ENCODE peak calls at places on chromosomes 3 and 15, in seven cellular contexts. One of them, this sample, is unnamed.

GRCh38 chr3:197908957-197909701 is 40.9 kb upstream of the RPL35A start:
- DNase-seq in suprapubic skin: no peak
- DNase-seq in uterus: no peak
- DNase-seq in adrenal gland: no peak
- DNase-seq in body of pancreas: no peak
- DNase-seq in sigmoid colon: no peak
- DNase-seq in heart left ventricle: no peak
- DNase-seq in this sample: no peak

GRCh38 chr3:115922681-115923347 is 299.5 kb downstream of the GAP43 start:
- DNase-seq in uterus: no peak
- DNase-seq in suprapubic skin: no peak
- DNase-seq in adrenal gland: no peak
- DNase-seq in heart left ventricle: no peak
- DNase-seq in body of pancreas: no peak
- DNase-seq in sigmoid colon: no peak
- DNase-seq in this sample: no peak

GRCh38 chr3:132432639-132433038 is 15.3 kb downstream of the DNAJC13 start:
- DNase-seq in uterus: no peak
- DNase-seq in adrenal gland: no peak
- DNase-seq in body of pancreas: no peak
- DNase-seq in heart left ventricle: no peak
- DNase-seq in sigmoid colon: no peak
- DNase-seq in suprapubic skin: no peak
- DNase-seq in this sample: no peak

GRCh38 chr3:71488391-71488809 is 95.1 kb downstream of the FOXP1 start:
- DNase-seq in body of pancreas: no peak
- DNase-seq in heart left ventricle: no peak
- DNase-seq in uterus: no peak
- DNase-seq in sigmoid colon: no peak
- DNase-seq in suprapubic skin: no peak
- DNase-seq in adrenal gland: no peak
- DNase-seq in this sample: no peak

GRCh38 chr15:89059006-89059405 is 29.2 kb upstream of the ABHD2 start:
- DNase-seq in sigmoid colon: no peak
- DNase-seq in body of pancreas: no peak
- DNase-seq in adrenal gland: no peak
- DNase-seq in suprapubic skin: no peak
- DNase-seq in uterus: no peak
- DNase-seq in heart left ventricle: no peak
- DNase-seq in this sample: no peak

GRCh38 chr3:180947761-180948390 is 35.4 kb downstream of the FXR1 start:
- DNase-seq in uterus: no peak
- DNase-seq in heart left ventricle: no peak
- DNase-seq in sigmoid colon: no peak
- DNase-seq in adrenal gland: no peak
- DNase-seq in suprapubic skin: no peak
- DNase-seq in body of pancreas: no peak
- DNase-seq in this sample: no peak

GRCh38 chr15:25937796-25938195 is 74.7 kb upstream of the ATP10A start:
- DNase-seq in adrenal gland: no peak
- DNase-seq in suprapubic skin: no peak
- DNase-seq in body of pancreas: no peak
- DNase-seq in uterus: no peak
- DNase-seq in sigmoid colon: no peak
- DNase-seq in heart left ventricle: no peak
- DNase-seq in this sample: no peak

GRCh38 chr3:66393486-66394260 is 107.1 kb downstream of the LRIG1 start:
- DNase-seq in adrenal gland: no peak
- DNase-seq in suprapubic skin: no peak
- DNase-seq in uterus: no peak
- DNase-seq in body of pancreas: no peak
- DNase-seq in heart left ventricle: no peak
- DNase-seq in sigmoid colon: peak
- DNase-seq in this sample: no peak

GRCh38 chr3:115245437-115245836 is 98.3 kb upstream of the ZBTB20 start:
- DNase-seq in sigmoid colon: no peak
- DNase-seq in suprapubic skin: no peak
- DNase-seq in adrenal gland: no peak
- DNase-seq in heart left ventricle: no peak
- DNase-seq in uterus: no peak
- DNase-seq in body of pancreas: no peak
- DNase-seq in this sample: no peak

GRCh38 chr15:71761649-71762048 is 48.7 kb upstream of the NR2E3 start:
- DNase-seq in heart left ventricle: peak
- DNase-seq in suprapubic skin: no peak
- DNase-seq in uterus: no peak
- DNase-seq in adrenal gland: peak
- DNase-seq in body of pancreas: no peak
- DNase-seq in sigmoid colon: no peak
- DNase-seq in this sample: no peak

GRCh38 chr15:52681441-52681840 is 2.3 kb upstream of the ATOSA start:
- DNase-seq in uterus: no peak
- DNase-seq in suprapubic skin: no peak
- DNase-seq in adrenal gland: no peak
- DNase-seq in body of pancreas: no peak
- DNase-seq in heart left ventricle: no peak
- DNase-seq in sigmoid colon: no peak
- DNase-seq in this sample: no peak

GRCh38 chr15:78509726-78510312 is 2.4 kb downstream of the HYKK start:
- DNase-seq in heart left ventricle: no peak
- DNase-seq in uterus: no peak
- DNase-seq in adrenal gland: no peak
- DNase-seq in sigmoid colon: no peak
- DNase-seq in suprapubic skin: no peak
- DNase-seq in body of pancreas: no peak
- DNase-seq in this sample: no peak

GRCh38 chr15:78507831-78508160 is 419 bp downstream of the HYKK start:
- DNase-seq in suprapubic skin: no peak
- DNase-seq in heart left ventricle: peak
- DNase-seq in adrenal gland: no peak
- DNase-seq in uterus: no peak
- DNase-seq in sigmoid colon: peak
- DNase-seq in body of pancreas: no peak
- DNase-seq in this sample: no peak

GRCh38 chr15:78508272-78508671 is 895 bp downstream of the HYKK start:
- DNase-seq in heart left ventricle: no peak
- DNase-seq in adrenal gland: no peak
- DNase-seq in suprapubic skin: no peak
- DNase-seq in sigmoid colon: no peak
- DNase-seq in uterus: no peak
- DNase-seq in body of pancreas: no peak
- DNase-seq in this sample: no peak

GRCh38 chr15:78502641-78503040 is 4.7 kb upstream of the HYKK start:
- DNase-seq in suprapubic skin: no peak
- DNase-seq in adrenal gland: no peak
- DNase-seq in uterus: no peak
- DNase-seq in body of pancreas: no peak
- DNase-seq in heart left ventricle: no peak
- DNase-seq in sigmoid colon: no peak
- DNase-seq in this sample: no peak

DNA sequence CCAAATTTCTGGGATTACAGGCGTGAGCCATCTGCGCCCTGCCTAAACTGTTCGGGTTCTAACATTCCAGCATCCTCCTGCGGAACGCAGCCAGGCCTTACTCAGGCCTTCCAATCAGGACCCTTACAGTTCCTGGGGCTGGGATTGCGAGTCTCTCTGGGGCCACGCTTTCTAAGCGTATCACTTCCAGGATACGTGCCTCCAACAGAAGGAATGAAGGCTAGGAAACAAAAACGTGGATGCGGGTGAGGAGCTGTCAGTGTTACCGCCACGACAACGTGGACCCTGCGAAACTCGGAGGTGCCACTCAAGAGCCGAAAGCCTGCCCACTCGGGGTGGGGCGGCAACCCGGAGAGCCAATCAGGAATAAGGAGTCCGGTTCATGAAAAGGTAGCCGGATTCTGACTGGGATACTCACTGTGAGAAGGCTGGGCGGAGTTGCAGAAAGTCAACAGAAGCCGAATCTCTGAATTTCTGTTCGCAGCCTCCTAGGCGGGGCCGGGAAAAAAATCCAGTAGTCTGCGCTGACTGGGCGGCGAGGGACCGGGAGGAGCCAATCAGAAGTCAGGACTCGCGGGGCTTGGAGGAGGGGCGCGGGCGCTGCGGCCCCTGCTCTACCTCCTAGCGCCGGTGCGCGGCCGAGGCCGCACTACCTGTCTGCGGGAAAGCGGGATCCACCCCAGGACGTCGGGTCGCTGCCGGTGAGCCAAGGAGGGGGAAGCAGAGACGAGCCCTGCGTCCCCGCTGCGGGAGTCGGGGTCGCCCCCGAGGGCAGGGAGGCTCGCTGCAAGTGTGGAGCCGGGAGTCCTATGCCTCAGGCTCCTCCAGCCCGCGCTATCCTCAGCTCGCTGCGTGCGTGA is at the start of gene HYKK:
- DNase-seq in suprapubic skin: peak
- DNase-seq in sigmoid colon: peak
- DNase-seq in uterus: peak
- DNase-seq in adrenal gland: peak
- DNase-seq in heart left ventricle: peak
- DNase-seq in body of pancreas: peak
- DNase-seq in this sample: peak
- TF ChIP-seq POLR2A in suprapubic skin: no peak
- TF ChIP-seq POLR2A in sigmoid colon: peak
- TF ChIP-seq POLR2A in uterus: peak
- TF ChIP-seq POLR2A in adrenal gland: peak
- TF ChIP-seq POLR2A in heart left ventricle: peak
- TF ChIP-seq POLR2A in body of pancreas: peak
- TF ChIP-seq POLR2A in this sample: no peak

GRCh38 chr15:76335129-76335850 is 1.3 kb upstream of the ISL2 start:
- DNase-seq in suprapubic skin: no peak
- DNase-seq in sigmoid colon: peak
- DNase-seq in body of pancreas: no peak
- DNase-seq in heart left ventricle: no peak
- DNase-seq in uterus: no peak
- DNase-seq in adrenal gland: no peak
- DNase-seq in this sample: no peak

GRCh38 chr15:76332796-76333195 is 3.8 kb upstream of the ISL2 start:
- DNase-seq in heart left ventricle: no peak
- DNase-seq in uterus: no peak
- DNase-seq in body of pancreas: no peak
- DNase-seq in sigmoid colon: no peak
- DNase-seq in suprapubic skin: no peak
- DNase-seq in adrenal gland: no peak
- DNase-seq in this sample: peak

GRCh38 chr15:76333309-76333708 is 3.3 kb upstream of the ISL2 start:
- DNase-seq in sigmoid colon: no peak
- DNase-seq in suprapubic skin: no peak
- DNase-seq in body of pancreas: no peak
- DNase-seq in heart left ventricle: no peak
- DNase-seq in uterus: no peak
- DNase-seq in adrenal gland: no peak
- DNase-seq in this sample: peak

GRCh38 chr15:76334438-76335004 is 2.1 kb upstream of the ISL2 start:
- DNase-seq in heart left ventricle: no peak
- DNase-seq in uterus: no peak
- DNase-seq in sigmoid colon: no peak
- DNase-seq in suprapubic skin: no peak
- DNase-seq in body of pancreas: no peak
- DNase-seq in adrenal gland: no peak
- DNase-seq in this sample: peak

GRCh38 chr15:76333720-76334437 is 2.7 kb upstream of the ISL2 start:
- DNase-seq in heart left ventricle: no peak
- DNase-seq in sigmoid colon: no peak
- DNase-seq in body of pancreas: no peak
- DNase-seq in uterus: no peak
- DNase-seq in suprapubic skin: no peak
- DNase-seq in adrenal gland: no peak
- DNase-seq in this sample: no peak
- TF ChIP-seq CTCF in heart left ventricle: peak
- TF ChIP-seq CTCF in sigmoid colon: no peak
- TF ChIP-seq CTCF in body of pancreas: no peak
- TF ChIP-seq CTCF in uterus: no peak
- TF ChIP-seq CTCF in suprapubic skin: no peak
- TF ChIP-seq CTCF in adrenal gland: no peak
- TF ChIP-seq CTCF in this sample: no peak

DNA sequence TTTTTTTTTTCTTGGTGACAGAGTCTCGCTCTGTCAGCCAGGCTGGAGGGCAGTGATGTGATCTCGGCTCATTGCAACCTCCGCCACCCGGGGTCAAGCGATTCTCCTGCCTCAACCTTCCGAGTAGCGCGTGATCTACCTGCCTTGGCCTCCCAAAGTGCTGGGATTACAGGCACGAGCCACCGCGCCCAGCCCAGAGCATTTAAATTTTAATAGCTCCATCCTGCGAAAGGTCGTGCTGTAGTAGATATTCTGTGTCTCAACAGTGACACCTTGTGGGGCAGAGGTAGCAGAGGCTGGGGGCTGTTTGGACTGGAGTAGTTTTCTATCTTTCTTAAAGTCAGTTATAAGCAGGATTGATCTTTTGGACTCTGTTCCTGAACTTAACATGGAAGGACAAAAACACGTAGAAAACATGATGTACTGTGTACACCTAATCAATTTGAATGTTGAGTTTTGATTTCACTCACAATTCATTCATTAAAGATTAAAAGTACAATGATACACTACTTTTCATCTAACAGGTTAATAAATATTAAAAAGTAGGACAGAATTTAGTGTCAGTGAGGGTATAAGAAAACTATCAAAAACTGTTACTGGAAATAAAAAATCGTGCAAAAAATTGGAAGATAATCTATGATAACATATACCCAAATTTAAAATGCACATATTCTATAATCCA is 11.0 kb upstream of the PDCD6IP start:
- DNase-seq in heart left ventricle: peak
- DNase-seq in adrenal gland: peak
- DNase-seq in body of pancreas: peak
- DNase-seq in suprapubic skin: no peak
- DNase-seq in uterus: peak
- DNase-seq in sigmoid colon: peak
- DNase-seq in this sample: peak
- H3K4me3 ChIP-seq in heart left ventricle: peak
- H3K4me3 ChIP-seq in adrenal gland: no peak
- H3K4me3 ChIP-seq in body of pancreas: no peak
- H3K4me3 ChIP-seq in suprapubic skin: peak
- H3K4me3 ChIP-seq in uterus: no peak
- H3K4me3 ChIP-seq in sigmoid colon: peak
- H3K4me3 ChIP-seq in this sample: no peak

GRCh38 chr3:4709336-4709735 is 216.2 kb downstream of the ITPR1 start:
- DNase-seq in body of pancreas: no peak
- DNase-seq in adrenal gland: no peak
- DNase-seq in sigmoid colon: no peak
- DNase-seq in heart left ventricle: no peak
- DNase-seq in suprapubic skin: no peak
- DNase-seq in uterus: no peak
- DNase-seq in this sample: no peak
- TF ChIP-seq POLR2A in body of pancreas: no peak
- TF ChIP-seq POLR2A in adrenal gland: no peak
- TF ChIP-seq POLR2A in sigmoid colon: no peak
- TF ChIP-seq POLR2A in heart left ventricle: no peak
- TF ChIP-seq POLR2A in suprapubic skin: no peak
- TF ChIP-seq POLR2A in uterus: no peak
- TF ChIP-seq POLR2A in this sample: no peak